ENCODE peak calls at places on chromosome 16, in four cellular contexts. One of them, this sample, is unnamed. For H3K9me3, the result is how much of the 10 kb centered on the place peaks cover.

GRCh38 chr16:50684823-50685455 is 3.8 kb upstream of the SNX20 start:
- DNase-seq in HepG2: no peak
- DNase-seq in K562: no peak
- DNase-seq in HCT116: no peak
- DNase-seq in this sample: no peak

GRCh38 chr16:19133600-19133999 is 19.8 kb downstream of the ITPRIPL2 start:
- DNase-seq in K562: no peak
- DNase-seq in HCT116: no peak
- DNase-seq in HepG2: no peak
- DNase-seq in this sample: no peak

GRCh38 chr16:71383054-71383773 is 24.7 kb downstream of the CALB2 start:
- DNase-seq in K562: no peak
- DNase-seq in HepG2: no peak
- DNase-seq in HCT116: no peak
- DNase-seq in this sample: no peak

GRCh38 chr16:85718153-85718477 is 29.4 kb upstream of the GINS2 start:
- DNase-seq in HCT116: no peak
- DNase-seq in HepG2: no peak
- DNase-seq in K562: no peak
- DNase-seq in this sample: no peak

GRCh38 chr16:84925092-84925772 is 86.1 kb downstream of the ZDHHC7 start:
- DNase-seq in HepG2: peak
- DNase-seq in K562: peak
- DNase-seq in HCT116: peak
- DNase-seq in this sample: peak

GRCh38 chr16:67632415-67633172 is 12.3 kb upstream of the CARMIL2 start:
- DNase-seq in HCT116: no peak
- DNase-seq in HepG2: peak
- DNase-seq in K562: no peak
- DNase-seq in this sample: no peak

GRCh38 chr16:46882304-46882939 is 1.7 kb upstream of the GPT2 start:
- DNase-seq in HCT116: no peak
- DNase-seq in HepG2: peak
- DNase-seq in K562: peak
- DNase-seq in this sample: no peak

GRCh38 chr16:30723725-30724355 is 24.4 kb upstream of the PHKG2 start:
- DNase-seq in HepG2: no peak
- DNase-seq in HCT116: no peak
- DNase-seq in K562: no peak
- DNase-seq in this sample: no peak

GRCh38 chr16:67892899-67893790 is at the start of gene PSKH1:
- DNase-seq in K562: peak
- DNase-seq in HepG2: peak
- DNase-seq in HCT116: peak
- DNase-seq in this sample: peak

GRCh38 chr16:28538733-28539596 is at the start of gene NUPR1:
- DNase-seq in HCT116: no peak
- DNase-seq in HepG2: peak
- DNase-seq in K562: no peak
- DNase-seq in this sample: peak

GRCh38 chr16:86874141-86874540 is 295.8 kb downstream of the FOXL1 start:
- DNase-seq in K562: peak
- DNase-seq in HepG2: no peak
- DNase-seq in HCT116: peak
- DNase-seq in this sample: peak

GRCh38 chr16:27489421-27489820 is 60.3 kb downstream of the GTF3C1 start:
- DNase-seq in K562: no peak
- DNase-seq in HCT116: no peak
- DNase-seq in HepG2: no peak
- DNase-seq in this sample: no peak

GRCh38 chr16:69793521-69793920 is 31.4 kb downstream of the WWP2 start:
- DNase-seq in HCT116: no peak
- DNase-seq in K562: no peak
- DNase-seq in HepG2: no peak
- DNase-seq in this sample: no peak

GRCh38 chr16:87293990-87294389 is 23.2 kb downstream of the C16orf95 start:
- DNase-seq in K562: no peak
- DNase-seq in HepG2: no peak
- DNase-seq in HCT116: no peak
- DNase-seq in this sample: no peak

DNA sequence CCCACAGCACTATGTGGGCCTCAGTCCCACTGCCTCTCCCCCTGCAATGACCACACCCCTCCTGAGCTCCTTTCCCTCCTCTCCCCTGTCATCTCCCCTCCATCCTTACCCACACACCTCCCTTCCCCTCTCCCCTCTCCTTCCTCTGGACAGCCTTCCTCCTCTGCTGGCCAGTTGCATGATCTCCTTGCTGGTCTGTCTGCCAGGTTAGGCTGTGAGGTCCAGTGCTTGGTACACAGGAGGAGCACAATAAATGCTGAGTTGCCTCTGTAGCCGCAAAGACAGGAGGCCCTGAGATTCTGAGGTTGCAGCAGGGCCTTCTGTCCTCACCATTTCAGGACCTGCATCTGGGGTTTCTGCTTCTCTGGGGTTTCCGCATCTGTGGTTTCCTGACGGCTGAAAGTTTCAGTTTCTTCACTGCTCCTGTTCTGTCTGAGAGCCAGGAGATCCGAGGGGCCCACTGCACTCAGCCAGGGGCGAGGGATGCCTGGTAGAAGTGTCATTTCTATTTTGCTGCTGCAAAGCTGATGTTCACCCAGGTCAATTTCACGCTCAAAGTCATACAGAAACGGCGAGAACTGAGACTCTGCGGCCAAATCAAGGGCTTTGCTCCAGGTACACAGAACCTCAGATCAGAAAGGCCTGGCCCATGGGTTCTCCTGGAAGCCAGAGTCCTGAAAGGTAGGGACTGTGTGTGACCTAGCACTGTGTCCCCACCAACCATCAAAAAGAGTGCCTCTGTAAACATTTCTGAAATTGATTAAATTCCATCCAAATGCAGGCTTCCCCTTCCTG is 4.6 kb upstream of the SLC12A3 start:
- DNase-seq in K562: no peak
- DNase-seq in HCT116: no peak
- DNase-seq in HepG2: peak
- DNase-seq in this sample: no peak
- TF ChIP-seq TCF7L2 in K562: no peak
- TF ChIP-seq TCF7L2 in HCT116: no peak
- TF ChIP-seq TCF7L2 in HepG2: no peak
- TF ChIP-seq TCF7L2 in this sample: no peak

DNA sequence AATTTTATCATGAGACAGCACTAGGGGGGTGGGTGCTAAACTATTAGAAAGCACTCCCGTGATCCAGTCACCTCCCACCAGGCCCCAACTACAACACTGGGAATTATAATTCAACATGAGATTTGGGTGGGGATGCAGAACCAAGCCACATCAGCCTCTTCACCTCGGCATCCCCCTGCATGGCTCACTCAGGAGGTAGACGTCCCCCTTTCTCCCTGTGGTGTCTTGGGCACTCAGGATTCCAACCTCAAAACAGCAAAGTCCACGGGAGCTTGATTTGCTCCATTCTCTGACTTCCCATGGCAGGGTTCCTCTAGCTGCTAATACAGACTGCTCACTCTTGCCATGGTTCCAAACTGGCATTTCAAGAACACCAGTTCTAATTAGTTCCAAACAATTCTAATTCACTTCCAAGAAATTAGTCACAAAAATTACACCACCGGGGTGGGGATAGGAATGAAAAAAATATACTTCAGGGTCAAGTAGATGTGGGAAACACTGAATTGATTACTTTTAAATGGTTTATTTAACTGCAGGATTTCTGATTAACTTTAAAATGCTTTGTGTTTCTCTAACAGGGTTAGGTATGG is 203.7 kb upstream of the HSBP1 start:
- DNase-seq in K562: no peak
- DNase-seq in HCT116: no peak
- DNase-seq in HepG2: no peak
- DNase-seq in this sample: no peak
- H3K4me3 ChIP-seq in K562: no peak
- H3K4me3 ChIP-seq in HCT116: no peak
- H3K4me3 ChIP-seq in HepG2: no peak
- H3K4me3 ChIP-seq in this sample: no peak

GRCh38 chr16:35506018-35506897 is 2046.8 kb downstream of the TP53TG3F start:
- DNase-seq in HepG2: no peak
- DNase-seq in HCT116: no peak
- DNase-seq in K562: peak
- DNase-seq in this sample: no peak
- H3K9me3 ChIP-seq in HepG2: half or more
- H3K9me3 ChIP-seq in HCT116: under half
- H3K9me3 ChIP-seq in K562: under half
- H3K9me3 ChIP-seq in this sample: under half

GRCh38 chr16:720990-721764 is at the start of gene ANTKMT:
- DNase-seq in HepG2: peak
- DNase-seq in HCT116: no peak
- DNase-seq in K562: peak
- DNase-seq in this sample: no peak
- TF ChIP-seq TCF7L2 in HepG2: no peak
- TF ChIP-seq TCF7L2 in HCT116: peak
- TF ChIP-seq TCF7L2 in K562: no peak
- TF ChIP-seq TCF7L2 in this sample: no peak

GRCh38 chr16:66427451-66427860 is 361 bp downstream of the BEAN1 start:
- DNase-seq in HCT116: no peak
- DNase-seq in HepG2: no peak
- DNase-seq in K562: no peak
- DNase-seq in this sample: no peak
- H3K4me3 ChIP-seq in HCT116: no peak
- H3K4me3 ChIP-seq in HepG2: peak
- H3K4me3 ChIP-seq in K562: no peak
- H3K4me3 ChIP-seq in this sample: peak

GRCh38 chr16:76035689-76036088 is 241.5 kb upstream of the CNTNAP4 start:
- DNase-seq in HCT116: peak
- DNase-seq in HepG2: no peak
- DNase-seq in K562: no peak
- DNase-seq in this sample: no peak

GRCh38 chr16:76038097-76038496 is 239.1 kb upstream of the CNTNAP4 start:
- DNase-seq in HCT116: no peak
- DNase-seq in K562: no peak
- DNase-seq in HepG2: no peak
- DNase-seq in this sample: no peak
- H3K9me3 ChIP-seq in HCT116: under half
- H3K9me3 ChIP-seq in K562: under half
- H3K9me3 ChIP-seq in HepG2: under half
- H3K9me3 ChIP-seq in this sample: under half

GRCh38 chr16:88784074-88784855 is 755 bp downstream of the PIEZO1 start:
- DNase-seq in HCT116: no peak
- DNase-seq in K562: peak
- DNase-seq in HepG2: peak
- DNase-seq in this sample: no peak
- TF ChIP-seq TCF7L2 in HCT116: no peak
- TF ChIP-seq TCF7L2 in K562: no peak
- TF ChIP-seq TCF7L2 in HepG2: no peak
- TF ChIP-seq TCF7L2 in this sample: no peak

DNA sequence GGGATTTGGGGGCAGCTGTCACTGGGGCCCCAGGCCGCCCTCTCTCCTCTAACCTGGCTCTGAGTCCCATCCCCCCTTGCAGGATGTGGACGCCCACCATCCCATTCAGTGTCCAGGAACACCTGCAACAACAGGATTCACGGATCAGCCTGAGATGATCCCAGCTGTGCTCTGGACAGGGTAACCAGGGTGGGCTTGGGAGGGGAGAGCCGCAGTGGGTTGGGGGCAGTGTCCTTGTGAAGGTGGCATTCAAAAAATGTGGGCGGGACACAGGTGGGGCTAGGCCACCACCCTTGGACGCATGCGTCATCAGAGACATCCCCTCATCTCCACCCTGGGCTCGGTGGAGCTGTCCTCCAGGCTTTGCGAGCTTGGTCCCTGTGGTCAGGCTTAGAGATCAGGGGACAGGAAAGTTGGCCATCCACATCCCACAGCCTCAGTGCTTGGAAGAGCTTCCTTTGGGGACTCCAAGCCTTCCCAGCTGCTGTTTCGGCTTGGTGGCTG is 19.1 kb downstream of the DEXI start:
- DNase-seq in K562: no peak
- DNase-seq in HepG2: peak
- DNase-seq in HCT116: no peak
- DNase-seq in this sample: no peak
- H3K4me3 ChIP-seq in K562: no peak
- H3K4me3 ChIP-seq in HepG2: peak
- H3K4me3 ChIP-seq in HCT116: no peak
- H3K4me3 ChIP-seq in this sample: no peak

GRCh38 chr16:3413730-3414379 is 12.8 kb downstream of the ZNF174 start:
- DNase-seq in K562: no peak
- DNase-seq in HepG2: no peak
- DNase-seq in HCT116: no peak
- DNase-seq in this sample: no peak

DNA sequence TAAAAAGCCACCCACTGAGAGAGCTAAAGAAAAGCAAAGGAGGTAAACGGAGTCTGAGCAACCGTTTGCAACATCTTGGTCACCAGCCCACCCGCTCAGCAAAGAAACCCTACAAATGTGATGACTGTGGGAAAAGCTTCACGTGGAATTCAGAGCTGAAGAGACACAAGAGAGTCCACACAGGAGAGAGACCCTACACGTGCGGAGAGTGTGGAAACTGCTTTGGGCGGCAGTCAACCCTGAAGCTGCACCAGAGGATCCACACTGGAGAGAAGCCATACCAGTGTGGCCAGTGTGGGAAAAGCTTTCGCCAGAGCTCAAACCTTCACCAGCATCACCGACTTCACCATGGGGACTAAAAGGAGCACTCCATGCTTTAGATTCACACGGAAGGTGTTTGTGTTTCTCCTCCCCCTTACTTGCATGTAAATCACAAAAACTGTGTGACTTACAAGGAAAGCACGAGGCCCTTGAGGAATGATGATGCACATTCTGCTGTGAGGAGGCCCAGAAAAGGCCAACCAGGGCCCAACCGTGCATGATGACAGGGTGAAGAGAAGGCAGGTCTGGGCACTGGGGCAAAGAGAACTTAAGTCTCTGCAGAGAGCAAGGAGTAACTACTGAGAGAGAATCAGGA is 7.7 kb downstream of the ZNF174 start:
- DNase-seq in K562: no peak
- DNase-seq in HCT116: no peak
- DNase-seq in HepG2: no peak
- DNase-seq in this sample: no peak
- H3K9me3 ChIP-seq in K562: under half
- H3K9me3 ChIP-seq in HCT116: under half
- H3K9me3 ChIP-seq in HepG2: under half
- H3K9me3 ChIP-seq in this sample: half or more

DNA sequence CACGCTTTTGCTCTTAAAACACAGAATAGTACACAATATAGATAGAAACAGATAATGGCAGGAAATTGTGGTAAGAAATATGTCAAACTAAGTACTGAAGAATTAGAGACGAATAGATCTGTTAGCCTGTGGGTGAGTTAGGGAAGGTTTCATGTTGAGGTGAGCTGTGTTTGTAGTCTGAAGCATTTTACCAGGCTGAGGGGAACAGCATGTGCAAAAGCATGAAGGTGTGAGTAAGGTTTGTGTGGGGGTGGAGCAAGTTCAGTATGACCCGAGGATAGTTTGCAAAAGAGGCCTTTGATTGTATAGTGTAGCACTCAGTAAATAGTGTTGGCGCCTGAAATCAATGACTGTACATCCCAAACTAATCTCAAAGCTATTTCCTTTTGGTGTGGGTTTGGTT is 13.8 kb downstream of the IGSF6 start:
- DNase-seq in HepG2: peak
- DNase-seq in HCT116: no peak
- DNase-seq in K562: no peak
- DNase-seq in this sample: no peak
- TF ChIP-seq TCF7L2 in HepG2: peak
- TF ChIP-seq TCF7L2 in HCT116: no peak
- TF ChIP-seq TCF7L2 in K562: no peak
- TF ChIP-seq TCF7L2 in this sample: no peak

This sample was measured in Panc1.